ENCODE peak calls at places on chromosomes 12 and 14, in eight cellular contexts. X is heart left ventricle, M is stomach, J is endothelial cell of umbilical vein, O is uterus, E is IMR-90, A is lower leg skin, G is testis. I is an unnamed sample.

GRCh38 chr12:105848286-105848685 is 290.5 kb downstream of the NUAK1 start:
- DNase-seq in X (no peak), M (no peak), J (no peak), O (no peak), E (no peak), A (no peak), G (no peak), I (no peak)

GRCh38 chr12:95882873-95883272 is 24.1 kb downstream of the SNRPF start:
- DNase-seq in X (no peak), M (no peak), J (no peak), O (no peak), E (no peak), A (no peak), G (no peak), I (no peak)

GRCh38 chr12:116123511-116124258 is 153.8 kb downstream of the MED13L start:
- DNase-seq in X (peak; percentile 18), M (no peak), J (peak; percentile 84), O (no peak), E (peak; percentile 66), A (peak; percentile 23), G (peak; percentile 56), I (no peak)

GRCh38 chr14:50021261-50021660 is 95.1 kb downstream of the VCPKMT start:
- DNase-seq in X (no peak), M (no peak), J (no peak), O (no peak), E (no peak), A (no peak), G (no peak), I (no peak)

GRCh38 chr12:34599530-34600513 is 577.5 kb downstream of the ALG10 start:
- DNase-seq in X (no peak), M (no peak), J (no peak), O (peak; percentile 7), E (no peak), A (no peak), G (no peak), I (no peak)

GRCh38 chr12:55687746-55688145 is 20.0 kb downstream of the ITGA7 start:
- DNase-seq in X (no peak), M (no peak), J (no peak), O (no peak), E (no peak), A (no peak), G (no peak), I (no peak)

GRCh38 chr12:122460061-122460460 is 37.6 kb upstream of the CLIP1 start:
- DNase-seq in X (no peak), M (no peak), J (no peak), O (no peak), E (no peak), A (no peak), G (no peak), I (no peak)

GRCh38 chr14:91919814-91920213 is 27.7 kb downstream of the FBLN5 start:
- DNase-seq in X (peak; percentile 41), M (no peak), J (no peak), O (peak; percentile 43), E (peak; percentile 63), A (peak; percentile 44), G (peak; percentile 69), I (no peak)

GRCh38 chr14:85532981-85533820 is 3.3 kb downstream of the FLRT2 start:
- DNase-seq in X (peak; percentile 44), M (peak; percentile 31), J (peak; percentile 88), O (peak; percentile 42), E (peak; percentile 87), A (peak; percentile 63), G (peak; percentile 72), I (no peak)

GRCh38 chr12:69389836-69390235 is 30.3 kb downstream of the YEATS4 start:
- DNase-seq in X (no peak), M (no peak), J (peak; percentile 54), O (no peak), E (peak; percentile 79), A (no peak), G (no peak), I (no peak)

GRCh38 chr12:122841544-122842321 is 6.5 kb downstream of the HIP1R start:
- DNase-seq in X (no peak), M (peak; percentile 71), J (no peak), O (no peak), E (peak; percentile 82), A (no peak), G (no peak), I (peak; percentile 90)

GRCh38 chr12:2411011-2411410 is 358.2 kb downstream of the CACNA1C start:
- DNase-seq in X (no peak), M (no peak), J (no peak), O (no peak), E (no peak), A (no peak), G (no peak), I (no peak)

GRCh38 chr14:57008534-57008933 is 198.3 kb upstream of the OTX2 start:
- DNase-seq in X (no peak), M (no peak), J (no peak), O (no peak), E (no peak), A (no peak), G (no peak), I (no peak)

GRCh38 chr14:64569108-64570045 is 19.6 kb downstream of the PPP1R36 start:
- DNase-seq in X (peak; percentile 51), M (peak; percentile 53), J (peak; percentile 91), O (peak; percentile 50), E (peak; percentile 61), A (peak; percentile 62), G (peak; percentile 45), I (peak; percentile 41)

GRCh38 chr12:14665354-14666348 is 30.7 kb downstream of the GUCY2C start:
- DNase-seq in X (no peak), M (no peak), J (no peak), O (no peak), E (no peak), A (no peak), G (peak; percentile 30), I (no peak)

GRCh38 chr12:9673404-9674225 is 4.1 kb downstream of the CLEC2D start:
- DNase-seq in X (peak; percentile 68), M (no peak), J (peak; percentile 94), O (peak; percentile 32), E (peak; percentile 92), A (no peak), G (no peak), I (peak; percentile 63)

GRCh38 chr12:48814313-48815280 is 3.7 kb upstream of the CACNB3 start:
- DNase-seq in X (peak; percentile 80), M (peak; percentile 90), J (peak; percentile 73), O (peak; percentile 87), E (peak; percentile 75), A (peak; percentile 73), G (peak; percentile 90), I (peak; percentile 89)

GRCh38 chr14:99521176-99522024 is 40.2 kb downstream of the CCNK start:
- DNase-seq in X (no peak), M (no peak), J (no peak), O (no peak), E (no peak), A (no peak), G (no peak), I (no peak)

GRCh38 chr14:79090781-79091180 is 920.6 kb downstream of the NRXN3 start:
- DNase-seq in X (no peak), M (no peak), J (no peak), O (no peak), E (no peak), A (no peak), G (no peak), I (no peak)

GRCh38 chr12:31370645-31371620 is 45.0 kb upstream of the SINHCAF start:
- DNase-seq in X (no peak), M (no peak), J (no peak), O (no peak), E (no peak), A (no peak), G (no peak), I (no peak)

GRCh38 chr12:49279706-49280159 is 14.9 kb downstream of the TUBA1C start:
- DNase-seq in X (no peak), M (no peak), J (no peak), O (no peak), E (no peak), A (no peak), G (no peak), I (no peak)

GRCh38 chr12:32332446-32332845 is 66.9 kb upstream of the FGD4 start:
- DNase-seq in X (no peak), M (no peak), J (peak; percentile 82), O (no peak), E (no peak), A (no peak), G (no peak), I (no peak)

DNA sequence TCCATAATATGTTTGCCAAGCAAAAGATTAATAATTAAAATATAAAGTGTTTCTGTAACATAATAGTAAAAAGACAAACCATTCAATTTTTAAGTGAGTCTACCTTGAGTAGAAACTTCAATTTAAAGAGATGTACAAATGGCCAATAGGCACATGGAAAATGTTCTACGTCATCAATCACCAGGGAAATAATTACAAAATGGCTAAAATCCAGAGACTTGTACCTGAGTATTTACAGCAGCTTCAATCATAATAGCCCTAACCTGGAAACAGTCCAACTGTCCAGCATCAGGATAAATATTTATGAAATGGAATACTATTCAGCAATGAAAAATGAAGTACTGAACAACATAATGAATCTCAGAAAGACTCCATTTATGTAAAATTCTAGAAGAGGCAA is 95.5 kb upstream of the FAR2 start:
- DNase-seq in X (no peak), M (no peak), J (no peak), O (no peak), E (no peak), A (no peak), G (no peak), I (no peak)
- TF ChIP-seq POLR2A in X (no peak), M (no peak), J (no peak), O (no peak), E (no peak), A (no peak), G (no peak), I (no peak)

GRCh38 chr14:55188686-55189295 is 2.6 kb downstream of the DLGAP5 start:
- DNase-seq in X (no peak), M (no peak), J (peak; percentile 56), O (no peak), E (peak; percentile 31), A (no peak), G (no peak), I (no peak)
- TF ChIP-seq POLR2A in X (no peak), M (no peak), J (no peak), O (no peak), E (no peak), A (no peak), G (no peak), I (no peak)

DNA sequence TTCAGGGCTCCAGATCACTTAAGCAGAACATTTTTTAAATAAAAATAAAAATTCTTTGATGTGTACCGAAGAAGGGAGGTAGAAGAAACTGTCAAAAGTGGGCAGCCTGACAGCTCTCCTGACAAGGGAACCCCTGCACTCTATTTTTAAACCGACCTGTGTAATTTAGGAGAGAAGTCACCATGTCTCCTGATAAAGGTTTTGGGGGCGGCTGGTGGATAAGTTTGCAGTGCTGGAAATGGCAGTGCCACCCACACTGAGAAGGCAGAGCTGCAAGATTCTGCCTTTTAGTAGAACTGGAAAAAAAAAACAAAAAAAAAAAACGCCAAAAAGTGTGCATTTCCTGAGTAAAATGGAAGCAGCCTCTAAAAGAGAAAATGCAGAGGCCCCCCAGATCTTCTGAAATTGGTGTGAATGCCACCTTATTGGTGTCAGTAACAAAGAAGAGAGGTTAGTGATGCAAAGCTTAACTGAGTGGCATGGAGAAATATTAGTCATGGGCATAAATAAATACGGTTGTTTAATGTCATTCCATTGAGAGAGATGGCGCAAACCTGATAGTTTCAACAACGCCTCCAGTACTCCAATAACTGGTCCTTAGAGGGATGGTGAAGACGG is 24.7 kb downstream of the DUSP6 start:
- DNase-seq in X (no peak), M (no peak), J (no peak), O (no peak), E (no peak), A (no peak), G (no peak), I (no peak)
- TF ChIP-seq POLR2A in X (no peak), M (no peak), J (no peak), O (no peak), E (no peak), A (no peak), G (no peak), I (no peak)

GRCh38 chr14:94290197-94290596 is 2.9 kb downstream of the SERPINA10 start:
- DNase-seq in X (no peak), M (no peak), J (no peak), O (no peak), E (no peak), A (no peak), G (peak; percentile 27), I (no peak)
- TF ChIP-seq POLR2A in X (no peak), M (no peak), J (no peak), O (no peak), E (no peak), A (no peak), G (no peak), I (no peak)